ENCODE peak calls at places on chromosomes 6 and 20, in six cellular contexts. S, X, T, Z, D and E are unnamed samples.

GRCh38 chr6:4344317-4344899 is 209.0 kb upstream of the ECI2 start:
- DNase-seq in S (no peak), X (no peak), T (peak; percentile 73), Z (no peak), D (peak; percentile 76), E (peak; percentile 77)

GRCh38 chr6:20851795-20852194 is 317.5 kb downstream of the CDKAL1 start:
- DNase-seq in S (no peak), X (no peak), T (no peak), Z (no peak), D (no peak), E (no peak)

GRCh38 chr6:44044154-44044539 is 83.1 kb downstream of the MRPL14 start:
- DNase-seq in S (no peak), X (no peak), T (no peak), Z (no peak), D (no peak), E (no peak)

GRCh38 chr20:43022081-43022480 is 167.6 kb downstream of the PTPRT start:
- DNase-seq in S (no peak), X (no peak), T (no peak), Z (no peak), D (no peak), E (no peak)

GRCh38 chr6:12849420-12850200 is 133.0 kb downstream of the PHACTR1 start:
- DNase-seq in S (no peak), X (no peak), T (no peak), Z (peak; percentile 25), D (peak; percentile 22), E (peak; percentile 44)

GRCh38 chr6:118674772-118675171 is 23.4 kb upstream of the CEP85L start:
- DNase-seq in S (no peak), X (no peak), T (no peak), Z (no peak), D (no peak), E (peak; percentile 45)

GRCh38 chr6:20191951-20192350 is 20.3 kb downstream of the MBOAT1 start:
- DNase-seq in S (no peak), X (no peak), T (no peak), Z (no peak), D (no peak), E (no peak)

GRCh38 chr6:39049575-39050283 is 1.1 kb downstream of the GLP1R start:
- DNase-seq in S (no peak), X (no peak), T (no peak), Z (no peak), D (no peak), E (no peak)

GRCh38 chr6:71047401-71047800 is 90.5 kb upstream of the B3GAT2 start:
- DNase-seq in S (no peak), X (no peak), T (no peak), Z (no peak), D (no peak), E (no peak)

GRCh38 chr6:15421945-15422733 is 176.3 kb downstream of the JARID2 start:
- DNase-seq in S (no peak), X (peak; percentile 66), T (no peak), Z (no peak), D (no peak), E (no peak)

GRCh38 chr6:31636698-31637596 is 15.5 kb downstream of the BAG6 start:
- DNase-seq in S (no peak), X (no peak), T (no peak), Z (no peak), D (no peak), E (no peak)

GRCh38 chr20:21352703-21353102 is 44.6 kb downstream of the NKX2-4 start:
- DNase-seq in S (no peak), X (no peak), T (no peak), Z (peak; percentile 90), D (peak; percentile 9), E (peak; percentile 16)

GRCh38 chr6:70369332-70369950 is 43.9 kb upstream of the FAM135A start:
- DNase-seq in S (peak; percentile 12), X (peak; percentile 73), T (peak; percentile 38), Z (peak; percentile 65), D (peak; percentile 75), E (peak; percentile 69)

GRCh38 chr6:168744866-168745265 is 303.9 kb downstream of the SMOC2 start:
- DNase-seq in S (no peak), X (no peak), T (no peak), Z (no peak), D (no peak), E (no peak)

GRCh38 chr20:6232436-6232835 is 109.6 kb upstream of the FERMT1 start:
- DNase-seq in S (no peak), X (no peak), T (no peak), Z (no peak), D (no peak), E (no peak)

GRCh38 chr20:57763235-57763595 is 53.4 kb upstream of the PMEPA1 start:
- DNase-seq in S (no peak), X (no peak), T (no peak), Z (no peak), D (no peak), E (no peak)

GRCh38 chr6:67606905-67607828 is 1027.9 kb upstream of the ADGRB3 start:
- DNase-seq in S (no peak), X (no peak), T (no peak), Z (peak; percentile 73), D (no peak), E (no peak)

GRCh38 chr6:87350516-87350915 is 5.9 kb downstream of the C6orf163 start:
- DNase-seq in S (no peak), X (no peak), T (no peak), Z (no peak), D (no peak), E (no peak)

GRCh38 chr6:117907600-117908245 is 659 bp downstream of the SLC35F1 start:
- DNase-seq in S (no peak), X (no peak), T (no peak), Z (no peak), D (peak; percentile 1), E (no peak)

GRCh38 chr6:19332806-19333460 is 504.2 kb upstream of the ID4 start:
- DNase-seq in S (no peak), X (no peak), T (no peak), Z (no peak), D (no peak), E (no peak)

GRCh38 chr20:24780648-24781047 is 168.4 kb upstream of the CST7 start:
- DNase-seq in S (no peak), X (no peak), T (no peak), Z (no peak), D (no peak), E (no peak)

GRCh38 chr6:50113114-50113857 is 63.6 kb upstream of the DEFB112 start:
- DNase-seq in S (no peak), X (no peak), T (no peak), Z (no peak), D (no peak), E (peak; percentile 7)

GRCh38 chr6:26104457-26105108 is 17.4 kb downstream of the HFE start:
- DNase-seq in S (no peak), X (peak; percentile 72), T (no peak), Z (no peak), D (no peak), E (no peak)

GRCh38 chr20:33601861-33602260 is 60.3 kb upstream of the C20orf144 start:
- DNase-seq in S (no peak), X (no peak), T (no peak), Z (no peak), D (peak; percentile 69), E (peak; percentile 81)

GRCh38 chr6:42555477-42556457 is 8.1 kb upstream of the UBR2 start:
- DNase-seq in S (no peak), X (peak; percentile 58), T (no peak), Z (peak; percentile 27), D (peak; percentile 40), E (peak; percentile 31)

GRCh38 chr20:7193681-7194080 is 426.2 kb downstream of the BMP2 start:
- DNase-seq in S (no peak), X (no peak), T (no peak), Z (peak; percentile 54), D (peak; percentile 4), E (no peak)

GRCh38 chr6:34745277-34746103 is 11.8 kb upstream of the SNRPC start:
- DNase-seq in S (no peak), X (no peak), T (no peak), Z (peak; percentile 73), D (peak; percentile 97), E (peak; percentile 93)

GRCh38 chr20:50053790-50054547 is 59.0 kb downstream of the UBE2V1 start:
- DNase-seq in S (no peak), X (no peak), T (no peak), Z (no peak), D (no peak), E (no peak)

GRCh38 chr6:67680297-67680932 is 954.7 kb upstream of the ADGRB3 start:
- DNase-seq in S (no peak), X (no peak), T (no peak), Z (peak; percentile 75), D (no peak), E (no peak)

GRCh38 chr20:25280051-25280573 is 32.2 kb downstream of the PYGB start:
- DNase-seq in S (no peak), X (no peak), T (no peak), Z (no peak), D (no peak), E (no peak)

GRCh38 chr6:118581489-118581959 is 33.4 kb downstream of the PLN start:
- DNase-seq in S (no peak), X (no peak), T (no peak), Z (peak; percentile 87), D (peak; percentile 53), E (peak; percentile 56)